ENCODE peak calls at places on chromosomes 6 and 20, in five cellular contexts. U is cardiac fibroblast, M is uterus, R is astrocyte of the spinal cord, D is AG04450. X is an unnamed sample.

GRCh38 chr20:32477594-32478512 is 107.3 kb downstream of the NOL4L start:
- DNase-seq in D (no peak), R (no peak), M (no peak), U (peak; percentile 19), X (no peak)

GRCh38 chr6:165585060-165585459 is 78.0 kb downstream of the PDE10A start:
- DNase-seq in U (peak; percentile 67), D (no peak), M (no peak), R (peak; percentile 50), X (no peak)

GRCh38 chr20:43938932-43939761 is 24.5 kb downstream of the TOX2 start:
- DNase-seq in U (peak; percentile 100), R (peak; percentile 99), M (no peak), D (peak; percentile 97), X (no peak)

GRCh38 chr20:24816431-24816830 is 132.6 kb upstream of the CST7 start:
- DNase-seq in M (no peak), U (no peak), D (no peak), R (no peak), X (no peak)

GRCh38 chr6:25186919-25187318 is 92.3 kb upstream of the CARMIL1 start:
- DNase-seq in U (no peak), M (no peak), R (no peak), D (no peak), X (no peak)

GRCh38 chr6:161161889-161162624 is 111.8 kb downstream of the AGPAT4 start:
- DNase-seq in R (peak; percentile 44), U (peak; percentile 74), M (no peak), D (no peak), X (no peak)

GRCh38 chr20:57432874-57433491 is 41.8 kb downstream of the RBM38 start:
- DNase-seq in M (no peak), D (no peak), U (peak; percentile 41), R (no peak), X (no peak)

GRCh38 chr20:49850463-49851233 is 38.0 kb downstream of the SLC9A8 start:
- DNase-seq in R (no peak), M (no peak), U (no peak), D (no peak), X (no peak)

DNA sequence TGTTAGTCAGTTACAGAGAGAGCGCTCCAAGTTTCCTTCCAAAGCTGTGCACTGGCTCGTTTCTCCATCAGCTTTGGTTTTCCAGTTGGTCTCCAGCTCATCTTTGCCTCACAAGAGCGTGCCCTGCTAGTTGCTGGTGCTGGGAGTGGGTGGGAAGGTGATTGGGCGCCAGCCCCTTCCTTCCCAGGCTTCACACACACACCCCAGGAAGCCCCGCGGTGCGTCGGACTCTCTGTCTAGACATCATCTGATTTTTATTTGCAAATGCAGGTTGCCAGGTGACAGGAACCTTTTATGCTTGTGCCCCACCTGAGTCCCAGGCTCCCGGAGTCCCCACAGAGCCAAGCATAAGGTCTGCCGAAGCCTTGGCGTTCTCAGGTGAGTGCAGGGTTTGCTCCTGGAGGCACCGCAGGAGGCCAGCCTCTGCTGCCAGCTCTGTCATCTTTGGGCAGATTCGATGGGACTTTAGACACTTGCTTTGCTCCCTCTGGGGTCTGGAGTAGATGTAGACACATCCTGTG is 7.1 kb downstream of the IRF4 start:
- DNase-seq in D (no peak), R (no peak), U (no peak), M (no peak), X (no peak)
- H3K4me3 ChIP-seq in D (no peak overlapping the region), R (no peak overlapping the region), U (no peak overlapping the region), M (no peak overlapping the region), X (no peak overlapping the region)

GRCh38 chr20:11687546-11688292 is 230.0 kb upstream of the BTBD3 start:
- DNase-seq in M (no peak), U (no peak), D (no peak), R (no peak), X (no peak)
- H3K4me3 ChIP-seq in M (no peak overlapping the region), U (no peak overlapping the region), D (no peak overlapping the region), R (no peak overlapping the region), X (peak overlapping the region; percentile 66)

DNA sequence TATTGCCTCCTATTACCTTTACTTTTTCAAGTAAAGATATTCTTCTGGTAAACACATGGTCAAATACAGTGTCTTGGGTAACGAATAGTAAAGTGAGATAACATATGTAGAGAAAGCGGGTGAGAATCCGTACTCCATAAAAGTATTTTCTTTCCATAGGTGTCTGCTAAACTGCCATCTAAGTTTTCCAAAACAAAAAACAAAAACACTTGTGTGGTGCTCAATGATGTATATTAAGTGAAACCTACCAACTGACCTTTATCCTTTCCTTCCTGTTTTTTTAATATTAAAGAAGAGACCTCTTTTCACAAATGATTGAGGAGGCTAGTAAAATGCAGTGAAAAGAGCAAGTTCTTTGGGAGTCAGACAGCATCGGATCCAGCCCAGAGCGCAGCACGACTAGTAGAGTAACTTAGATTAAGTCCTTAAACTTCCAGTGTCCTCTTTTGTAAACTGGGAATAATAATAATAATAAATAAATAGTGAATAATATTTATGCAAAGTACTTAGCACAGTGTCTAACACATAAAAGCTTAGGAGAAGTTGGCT is 437 bp upstream of the CDKAL1 start:
- DNase-seq in R (no peak), M (no peak), D (no peak), U (no peak), X (no peak)
- H3K4me3 ChIP-seq in R (peak overlapping the region; percentile 71), M (peak overlapping the region; percentile 49), D (peak overlapping the region; percentile 96), U (peak overlapping the region; percentile 87), X (peak overlapping the region; percentile 88)

GRCh38 chr6:84224251-84224650 is 3.2 kb downstream of the CEP162 start:
- DNase-seq in R (no peak), M (no peak), U (no peak), D (no peak), X (no peak)

GRCh38 chr6:84227044-84227433 is 404 bp downstream of the CEP162 start:
- DNase-seq in U (no peak), D (no peak), R (no peak), M (no peak), X (no peak)

GRCh38 chr6:84222426-84222825 is 5.0 kb downstream of the CEP162 start:
- DNase-seq in R (no peak), U (no peak), D (no peak), M (no peak), X (no peak)

GRCh38 chr6:84227434-84228197 is at the start of gene CEP162:
- DNase-seq in M (peak; percentile 93), R (peak; percentile 91), D (peak; percentile 57), U (peak; percentile 89), X (peak; percentile 98)

GRCh38 chr6:84228198-84228543 is 728 bp upstream of the CEP162 start:
- DNase-seq in U (no peak), D (no peak), R (no peak), M (no peak), X (no peak)
- H3K4me3 ChIP-seq in U (peak overlapping the region; percentile 98), D (peak overlapping the region; percentile 96), R (peak overlapping the region; percentile 81), M (peak overlapping the region; percentile 57), X (peak overlapping the region; percentile 86)

GRCh38 chr6:168349718-168350117 is 30.1 kb upstream of the DACT2 start:
- DNase-seq in R (no peak), D (no peak), M (no peak), U (no peak), X (no peak)
- H3K4me3 ChIP-seq in R (no peak overlapping the region), D (no peak overlapping the region), M (no peak overlapping the region), U (no peak overlapping the region), X (no peak overlapping the region)

DNA sequence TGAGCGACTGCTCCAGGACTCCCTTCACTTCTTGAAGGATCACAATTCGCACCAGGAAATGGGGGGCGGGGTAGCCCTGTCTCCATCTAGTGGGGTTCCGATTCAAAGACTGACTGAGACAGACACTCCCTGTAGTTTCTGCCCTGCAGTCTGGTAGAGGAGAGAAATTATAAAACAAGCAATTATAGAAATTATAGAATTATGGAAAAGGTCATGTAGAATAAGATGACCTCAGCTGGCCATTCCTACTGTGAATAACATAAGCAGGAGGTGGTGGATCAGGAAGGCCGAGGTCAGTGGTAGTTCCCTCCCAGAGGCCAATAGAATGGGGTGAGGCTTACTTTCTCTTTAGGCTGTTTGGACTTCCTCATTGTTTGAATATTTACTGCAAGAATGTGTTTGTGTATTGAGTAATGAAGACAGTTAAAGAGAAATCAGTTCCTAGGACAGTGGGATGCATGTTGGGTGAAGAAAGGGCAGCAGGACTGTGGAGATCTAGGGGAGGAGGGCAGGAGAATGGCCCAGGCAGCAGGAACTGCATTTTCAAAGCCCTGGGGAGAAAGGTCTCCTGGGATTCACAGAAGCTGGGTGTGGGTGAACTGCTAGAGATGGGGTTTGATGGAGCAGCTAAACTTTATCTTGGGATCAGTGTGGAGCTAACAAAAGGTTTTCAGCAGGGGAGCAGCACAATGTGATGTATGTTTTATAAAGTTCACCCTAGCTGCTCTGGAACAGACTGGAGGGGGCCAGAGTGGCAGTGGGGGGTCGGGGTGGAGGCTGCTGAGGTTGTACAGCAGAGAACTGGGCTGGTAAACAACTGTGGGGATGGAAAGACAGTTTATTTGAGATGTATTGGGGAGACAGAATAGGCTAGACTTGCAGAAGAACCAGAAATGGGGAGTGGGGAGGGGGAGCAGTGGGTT is 2.1 kb downstream of the ZNF341 start:
- DNase-seq in D (no peak), U (peak; percentile 84), R (peak; percentile 65), M (no peak), X (no peak)
- H3K4me3 ChIP-seq in D (peak overlapping the region; percentile 15), U (no peak overlapping the region), R (no peak overlapping the region), M (no peak overlapping the region), X (no peak overlapping the region)

GRCh38 chr6:119076173-119076965 is 2.1 kb downstream of the FAM184A start:
- DNase-seq in M (no peak), D (no peak), U (no peak), R (no peak), X (no peak)
- H3K4me3 ChIP-seq in M (no peak overlapping the region), D (no peak overlapping the region), U (no peak overlapping the region), R (no peak overlapping the region), X (peak overlapping the region; percentile 83)